ENCODE peak calls at places on chromosomes 7 and 10, in eight cellular contexts. P is amygdala; I is CD4-positive, alpha-beta T cell; V is stimulated activated CD4-positive, alpha-beta T cell treated with anti-CD3 and anti-CD28 coated beads, Interleukin-2, amount 100 ng/mL, for 24 hours; T is left colon; F is thoracic aorta; Y is A549; Q is Panc1. X is an unnamed sample.

GRCh38 chr10:119762805-119763798 is 37.3 kb downstream of the INPP5F start:
- DNase-seq in T (no peak), Q (no peak), Y (no peak), F (no peak), V (no peak), I (no peak), P (no peak), X (no peak)

GRCh38 chr7:69782917-69783684 is 184.8 kb downstream of the AUTS2 start:
- DNase-seq in P (peak), Q (no peak), V (no peak), I (no peak), Y (no peak), T (peak), F (no peak), X (no peak)

GRCh38 chr10:117980216-117980615 is 66.5 kb downstream of the RAB11FIP2 start:
- DNase-seq in V (no peak), I (no peak), P (no peak), Y (peak), T (no peak), Q (peak), F (no peak), X (no peak)

GRCh38 chr7:127968547-127968946 is 62.7 kb downstream of the LRRC4 start:
- DNase-seq in V (no peak), Y (no peak), T (no peak), F (no peak), I (no peak), P (no peak), Q (no peak), X (no peak)

GRCh38 chr10:132539894-132540293 is 2.3 kb downstream of the INPP5A start:
- DNase-seq in P (no peak), F (no peak), Q (no peak), Y (no peak), I (no peak), V (no peak), T (peak), X (no peak)

GRCh38 chr10:102112210-102112817 is 7.9 kb downstream of the LDB1 start:
- DNase-seq in Q (no peak), P (no peak), Y (no peak), V (no peak), T (no peak), I (no peak), F (no peak), X (no peak)

GRCh38 chr10:72688208-72688651 is 3.7 kb upstream of the MCU start:
- DNase-seq in Y (peak), I (no peak), Q (peak), V (no peak), P (no peak), F (no peak), T (no peak), X (no peak)

GRCh38 chr7:154371424-154371823 is 319.2 kb downstream of the DPP6 start:
- DNase-seq in Q (no peak), Y (no peak), T (no peak), P (no peak), V (no peak), I (no peak), F (no peak), X (no peak)

GRCh38 chr7:155576900-155577508 is 30.6 kb upstream of the CNPY1 start:
- DNase-seq in P (no peak), Q (no peak), Y (no peak), F (no peak), T (peak), I (no peak), V (no peak), X (no peak)

GRCh38 chr7:82044497-82045080 is 274.7 kb upstream of the HGF start:
- DNase-seq in I (no peak), Q (peak), Y (no peak), T (no peak), V (no peak), P (peak), F (no peak), X (no peak)

GRCh38 chr10:85643839-85644525 is 722.6 kb downstream of the GRID1 start:
- DNase-seq in T (peak), F (no peak), I (no peak), Y (peak), V (no peak), Q (peak), P (no peak), X (no peak)

GRCh38 chr10:1551636-1552338 is 185.5 kb downstream of the ADARB2 start:
- DNase-seq in F (no peak), P (no peak), V (no peak), Q (no peak), Y (no peak), I (no peak), T (no peak), X (peak)

GRCh38 chr10:78718032-78718572 is 350.7 kb upstream of the ZMIZ1 start:
- DNase-seq in T (no peak), I (no peak), Q (no peak), Y (no peak), F (no peak), P (no peak), V (no peak), X (no peak)

GRCh38 chr7:68587599-68587998 is 1010.7 kb upstream of the AUTS2 start:
- DNase-seq in F (no peak), P (no peak), I (no peak), Q (no peak), Y (no peak), T (no peak), V (no peak), X (no peak)